ENCODE peak calls at places on chromosomes 7 and 10, in ten cellular contexts. O is sigmoid colon; P is chondrocyte; N is cardiac muscle cell; H is endothelial cell; D is left lung; T is suprapubic skin; G is CD8-positive, alpha-beta T cell; S is colonic mucosa; J is Calu3. V is an unnamed sample.

GRCh38 chr7:141359740-141360413 is 191.3 kb upstream of the AGK start:
- DNase-seq in O (no peak), P (no peak), N (peak), H (no peak), D (no peak), T (no peak), G (no peak), S (no peak), J (no peak), V (no peak)

GRCh38 chr7:100894860-100895700 is 608 bp downstream of the ACHE start:
- DNase-seq in O (peak), P (no peak), N (no peak), H (peak), D (peak), T (no peak), G (peak), S (peak), J (peak), V (no peak)

GRCh38 chr10:13000431-13000830 is 1.1 kb downstream of the CCDC3 start:
- DNase-seq in O (no peak), P (no peak), N (no peak), H (no peak), D (no peak), T (no peak), G (no peak), S (no peak), J (no peak), V (no peak)

GRCh38 chr7:99379043-99379577 is 4.6 kb downstream of the ARPC1B start:
- DNase-seq in O (peak), P (no peak), N (peak), H (no peak), D (no peak), T (no peak), G (no peak), S (peak), J (no peak), V (no peak)

GRCh38 chr7:1662101-1662500 is 8.0 kb upstream of the ELFN1 start:
- DNase-seq in O (peak), P (peak), N (no peak), H (no peak), D (peak), T (peak), G (no peak), S (no peak), J (no peak), V (no peak)

GRCh38 chr7:81788241-81788640 is 18.4 kb upstream of the HGF start:
- DNase-seq in O (no peak), P (no peak), N (no peak), H (no peak), D (no peak), T (no peak), G (no peak), S (no peak), J (no peak), V (no peak)

GRCh38 chr7:151585744-151586424 is 66.2 kb upstream of the RHEB start:
- DNase-seq in O (no peak), P (no peak), N (peak), H (no peak), D (no peak), T (no peak), G (no peak), S (no peak), J (no peak), V (no peak)

GRCh38 chr7:992445-992741 is 9.4 kb downstream of the CYP2W1 start:
- DNase-seq in O (no peak), P (no peak), N (no peak), H (no peak), D (peak), T (no peak), G (no peak), S (no peak), J (no peak), V (no peak)

GRCh38 chr7:51847461-51848134 is 531.0 kb upstream of the COBL start:
- DNase-seq in O (no peak), P (no peak), N (no peak), H (peak), D (no peak), T (no peak), G (no peak), S (no peak), J (no peak), V (no peak)

GRCh38 chr7:32058017-32058416 is 12.2 kb downstream of the PDE1C start:
- DNase-seq in O (no peak), P (no peak), N (peak), H (no peak), D (no peak), T (no peak), G (no peak), S (no peak), J (no peak), V (no peak)

GRCh38 chr7:21108182-21108581 is 319.7 kb upstream of the SP4 start:
- DNase-seq in O (no peak), P (no peak), N (no peak), H (no peak), D (no peak), T (no peak), G (no peak), S (peak), J (no peak), V (no peak)

GRCh38 chr10:101848408-101848807 is 4.8 kb upstream of the KCNIP2 start:
- DNase-seq in O (no peak), P (no peak), N (peak), H (no peak), D (no peak), T (no peak), G (no peak), S (no peak), J (no peak), V (no peak)

GRCh38 chr7:93890041-93890463 is 501 bp downstream of the TFPI2 start:
- DNase-seq in O (peak), P (no peak), N (peak), H (peak), D (peak), T (no peak), G (no peak), S (no peak), J (no peak), V (no peak)
- TF ChIP-seq CTCF in O (no peak), P (no peak), N (no peak), H (no peak), D (no peak), T (no peak), G (no peak), S (no peak), J (no peak), V (no peak)

GRCh38 chr7:111954056-111954455 is 252.1 kb downstream of the DOCK4 start:
- DNase-seq in O (no peak), P (no peak), N (no peak), H (no peak), D (no peak), T (no peak), G (no peak), S (no peak), J (no peak), V (no peak)

GRCh38 chr7:111954474-111955311 is 251.5 kb downstream of the DOCK4 start:
- DNase-seq in O (no peak), P (no peak), N (no peak), H (no peak), D (no peak), T (no peak), G (no peak), S (no peak), J (no peak), V (no peak)

GRCh38 chr7:111951027-111951426 is 255.2 kb downstream of the DOCK4 start:
- DNase-seq in O (no peak), P (no peak), N (no peak), H (no peak), D (no peak), T (no peak), G (no peak), S (no peak), J (no peak), V (no peak)

GRCh38 chr7:111958431-111958830 is 247.8 kb downstream of the DOCK4 start:
- DNase-seq in O (no peak), P (no peak), N (no peak), H (no peak), D (no peak), T (no peak), G (no peak), S (no peak), J (no peak), V (no peak)

GRCh38 chr7:111953611-111954010 is 252.6 kb downstream of the DOCK4 start:
- DNase-seq in O (no peak), P (no peak), N (peak), H (no peak), D (no peak), T (no peak), G (no peak), S (no peak), J (no peak), V (no peak)
- TF ChIP-seq CTCF in O (no peak), P (peak), N (no peak), H (no peak), D (no peak), T (peak), G (no peak), S (no peak), J (no peak), V (peak)

DNA sequence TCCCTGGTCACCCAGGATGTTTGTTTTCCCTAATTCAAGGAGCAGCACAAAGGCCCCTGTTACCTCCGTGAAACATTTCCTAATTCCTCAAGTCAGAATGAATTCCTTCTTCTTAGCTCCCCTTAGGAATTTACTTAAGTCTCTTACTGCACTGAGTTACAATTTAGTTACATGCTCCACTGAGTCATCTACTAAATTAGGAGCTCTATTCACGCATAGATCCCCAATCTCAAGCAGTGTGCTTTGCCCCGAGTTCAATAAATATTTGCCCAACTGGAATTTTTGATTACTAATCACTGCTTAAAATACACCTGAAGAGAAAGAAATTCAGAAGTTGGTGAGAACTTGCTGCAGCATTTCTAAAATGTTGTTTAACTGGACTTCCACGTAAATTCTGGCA is 329.4 kb upstream of the MYO3A start:
- DNase-seq in O (no peak), P (no peak), N (no peak), H (no peak), D (no peak), T (no peak), G (no peak), S (no peak), J (no peak), V (no peak)
- TF ChIP-seq CTCF in O (no peak), P (no peak), N (no peak), H (no peak), D (no peak), T (no peak), G (no peak), S (no peak), J (no peak), V (no peak)

GRCh38 chr10:63115732-63116383 is 17.3 kb upstream of the NRBF2 start:
- DNase-seq in O (peak), P (no peak), N (peak), H (peak), D (no peak), T (peak), G (no peak), S (peak), J (peak), V (no peak)
- TF ChIP-seq CTCF in O (no peak), P (peak), N (peak), H (no peak), D (no peak), T (no peak), G (no peak), S (no peak), J (no peak), V (no peak)

GRCh38 chr10:60820093-60820769 is 42.0 kb downstream of the CDK1 start:
- DNase-seq in O (no peak), P (no peak), N (peak), H (no peak), D (no peak), T (no peak), G (no peak), S (no peak), J (no peak), V (no peak)
- TF ChIP-seq CTCF in O (no peak), P (peak), N (peak), H (peak), D (peak), T (no peak), G (no peak), S (no peak), J (peak), V (no peak)

GRCh38 chr7:66896441-66896840 is 24.6 kb upstream of the TMEM248 start:
- DNase-seq in O (peak), P (no peak), N (no peak), H (no peak), D (no peak), T (no peak), G (no peak), S (no peak), J (no peak), V (no peak)

GRCh38 chr7:66902844-66903180 is 18.2 kb upstream of the TMEM248 start:
- DNase-seq in O (no peak), P (no peak), N (no peak), H (no peak), D (peak), T (no peak), G (no peak), S (no peak), J (no peak), V (no peak)

GRCh38 chr7:66901941-66902843 is 18.8 kb upstream of the TMEM248 start:
- DNase-seq in O (no peak), P (peak), N (no peak), H (no peak), D (peak), T (no peak), G (no peak), S (no peak), J (no peak), V (no peak)

GRCh38 chr7:66903360-66904062 is 17.5 kb upstream of the TMEM248 start:
- DNase-seq in O (no peak), P (peak), N (no peak), H (no peak), D (no peak), T (no peak), G (no peak), S (no peak), J (no peak), V (no peak)

GRCh38 chr7:66899552-66900280 is 21.3 kb upstream of the TMEM248 start:
- DNase-seq in O (no peak), P (no peak), N (no peak), H (no peak), D (no peak), T (no peak), G (no peak), S (no peak), J (no peak), V (no peak)
- TF ChIP-seq CTCF in O (no peak), P (no peak), N (no peak), H (no peak), D (no peak), T (no peak), G (no peak), S (no peak), J (no peak), V (no peak)